ENCODE peak calls at places on chromosomes 11 and 22, in six cellular contexts. I, S, K, R, H and J are unnamed samples.

GRCh38 chr11:86103808-86104207 is 34.9 kb upstream of the PICALM start:
- DNase-seq in K (no peak), H (peak), I (no peak), R (peak), S (no peak), J (no peak)

GRCh38 chr11:78078218-78079167 is 1.2 kb downstream of the NDUFC2 start:
- DNase-seq in H (no peak), I (no peak), R (no peak), K (no peak), S (no peak), J (no peak)

GRCh38 chr11:73416711-73417265 is 40.6 kb downstream of the RELT start:
- DNase-seq in R (peak), H (no peak), S (peak), I (no peak), K (no peak), J (no peak)

GRCh38 chr11:47003180-47003877 is 66.8 kb downstream of the CSTPP1 start:
- DNase-seq in H (peak), I (no peak), S (no peak), K (no peak), R (no peak), J (no peak)

GRCh38 chr11:3962406-3962840 is 107.0 kb downstream of the STIM1 start:
- DNase-seq in K (no peak), S (no peak), H (no peak), I (peak), R (no peak), J (no peak)

GRCh38 chr11:72688486-72688885 is 14.3 kb upstream of the PDE2A start:
- DNase-seq in H (no peak), R (no peak), K (no peak), S (no peak), I (no peak), J (no peak)

GRCh38 chr11:10502065-10502680 is 38.8 kb downstream of the RNF141 start:
- DNase-seq in K (no peak), S (no peak), H (no peak), R (no peak), I (no peak), J (no peak)

GRCh38 chr22:39308614-39309363 is 10.6 kb downstream of the RPL3 start:
- DNase-seq in K (no peak), H (peak), S (peak), I (peak), R (peak), J (peak)

GRCh38 chr11:94450061-94450460 is 43.6 kb downstream of the MRE11 start:
- DNase-seq in R (peak), I (no peak), S (peak), K (no peak), H (no peak), J (no peak)

GRCh38 chr11:10414659-10415058 is 40.4 kb upstream of the AMPD3 start:
- DNase-seq in S (peak), R (no peak), H (peak), I (no peak), K (no peak), J (no peak)

GRCh38 chr11:130462931-130463330 is 14.5 kb downstream of the ADAMTS15 start:
- DNase-seq in I (no peak), H (no peak), S (no peak), K (no peak), R (no peak), J (no peak)

GRCh38 chr11:123434262-123434661 is 4.2 kb downstream of the GRAMD1B start:
- DNase-seq in R (peak), I (no peak), K (no peak), S (peak), H (no peak), J (no peak)

GRCh38 chr11:130246719-130247118 is 68.0 kb downstream of the ZBTB44 start:
- DNase-seq in S (peak), I (no peak), R (peak), K (no peak), H (no peak), J (no peak)

GRCh38 chr22:43440556-43440955 is 28.7 kb downstream of the MPPED1 start:
- DNase-seq in R (no peak), H (no peak), K (no peak), I (no peak), S (no peak), J (no peak)